ENCODE peak calls at places on chromosomes 2 and 18, in seven cellular contexts. X is KBM-7; S is AG09319; C is activated naive CD8-positive, alpha-beta T cell treated with anti-CD3 and anti-CD28 coated beads, Interleukin-2, amount 50 U/mL, for 24 hours; N is A549; T is endodermal cell; B is iPS DF 19.7. A is an unnamed sample.

GRCh38 chr2:70906439-70907018 is 29.2 kb upstream of the ATP6V1B1 start:
- DNase-seq in N (no peak), C (no peak), X (no peak), B (no peak), S (no peak), T (peak; percentile 47), A (no peak)

GRCh38 chr2:168416555-168416954 is 39.5 kb upstream of the CERS6 start:
- DNase-seq in X (no peak), T (no peak), C (no peak), S (no peak), N (no peak), B (no peak), A (no peak)

GRCh38 chr2:189982777-189983394 is 79.6 kb downstream of the MSTN start:
- DNase-seq in X (peak; percentile 48), B (peak; percentile 3), T (peak; percentile 64), S (no peak), C (no peak), N (peak; percentile 32), A (no peak)

GRCh38 chr18:58313491-58314032 is 269.5 kb downstream of the NEDD4L start:
- DNase-seq in X (no peak), S (no peak), N (no peak), C (no peak), T (no peak), B (no peak), A (no peak)

GRCh38 chr2:80896576-80896975 is 592.0 kb upstream of the LRRTM1 start:
- DNase-seq in S (no peak), T (peak; percentile 55), B (no peak), C (no peak), X (no peak), N (no peak), A (no peak)

GRCh38 chr2:133266926-133267590 is 301.2 kb downstream of the NCKAP5 start:
- DNase-seq in X (no peak), B (no peak), S (no peak), N (peak; percentile 51), C (no peak), T (peak; percentile 66), A (no peak)

GRCh38 chr2:111091811-111092211 is 28.9 kb upstream of the BCL2L11 start:
- DNase-seq in B (no peak), S (no peak), X (no peak), N (no peak), C (no peak), T (no peak), A (no peak)

GRCh38 chr2:205170399-205170798 is 511.9 kb upstream of the NRP2 start:
- DNase-seq in T (no peak), C (no peak), X (no peak), B (no peak), S (no peak), N (no peak), A (no peak)

GRCh38 chr18:26415041-26415440 is 133.3 kb downstream of the KCTD1 start:
- DNase-seq in X (no peak), C (no peak), B (no peak), T (no peak), S (no peak), N (no peak), A (no peak)

GRCh38 chr2:219829968-219830738 is 202.7 kb downstream of the SLC4A3 start:
- DNase-seq in C (no peak), S (no peak), T (peak; percentile 17), X (no peak), B (no peak), N (no peak), A (no peak)

GRCh38 chr2:19738707-19739106 is 163.1 kb downstream of the TTC32 start:
- DNase-seq in N (no peak), C (no peak), B (no peak), T (no peak), S (peak; percentile 48), X (no peak), A (no peak)

GRCh38 chr18:37846996-37847395 is 281.4 kb upstream of the CELF4 start:
- DNase-seq in T (peak; percentile 55), B (no peak), S (no peak), N (no peak), C (no peak), X (no peak), A (no peak)

GRCh38 chr18:45412577-45412976 is 202.7 kb upstream of the SLC14A2 start:
- DNase-seq in X (no peak), B (no peak), N (no peak), T (peak; percentile 60), S (no peak), C (no peak), A (no peak)

GRCh38 chr18:79926306-79926705 is 25.1 kb downstream of the SLC66A2 start:
- DNase-seq in C (no peak), B (no peak), T (peak; percentile 39), N (no peak), S (no peak), X (no peak), A (no peak)

GRCh38 chr2:15154289-15154688 is 406.8 kb downstream of the NBAS start:
- DNase-seq in C (no peak), B (no peak), T (no peak), X (no peak), N (no peak), S (no peak), A (no peak)

GRCh38 chr2:121501070-121501469 is 29.6 kb upstream of the RNU4ATAC start:
- DNase-seq in S (no peak), N (no peak), C (no peak), B (no peak), T (no peak), X (no peak), A (no peak)

GRCh38 chr2:5691659-5692529 is at the start of gene SOX11:
- DNase-seq in N (no peak), T (peak; percentile 97), C (peak; percentile 3), B (no peak), S (no peak), X (no peak), A (peak; percentile 86)

GRCh38 chr2:8573234-8573941 is 108.5 kb upstream of the ID2 start:
- DNase-seq in B (no peak), S (no peak), T (no peak), N (no peak), C (no peak), X (no peak), A (no peak)

GRCh38 chr2:100893753-100894530 is 74.0 kb downstream of the NPAS2 start:
- DNase-seq in B (no peak), C (no peak), N (peak; percentile 96), X (no peak), S (no peak), T (peak; percentile 44), A (no peak)

GRCh38 chr2:199685669-199686068 is 165.3 kb downstream of the FTCDNL1 start:
- DNase-seq in S (no peak), X (no peak), C (no peak), N (no peak), B (no peak), T (no peak), A (no peak)

GRCh38 chr2:158482594-158482993 is 25.8 kb downstream of the PKP4 start:
- DNase-seq in S (no peak), B (no peak), N (no peak), C (no peak), X (no peak), T (no peak), A (no peak)

GRCh38 chr2:76870011-76870410 is 652.2 kb downstream of the LRRTM4 start:
- DNase-seq in C (no peak), B (no peak), N (no peak), S (no peak), T (no peak), X (no peak), A (no peak)

GRCh38 chr2:233262562-233262961 is 11.1 kb downstream of the ATG16L1 start:
- DNase-seq in X (no peak), C (no peak), T (no peak), S (no peak), N (no peak), B (no peak), A (no peak)

GRCh38 chr2:117771969-117772630 is 42.4 kb upstream of the DDX18 start:
- DNase-seq in C (no peak), X (peak; percentile 51), B (no peak), N (peak; percentile 38), T (no peak), S (peak; percentile 7), A (no peak)

GRCh38 chr2:46974659-46975058 is 59.1 kb upstream of the MCFD2 start:
- DNase-seq in T (no peak), X (no peak), C (no peak), S (no peak), N (no peak), B (no peak), A (no peak)

GRCh38 chr2:131034122-131035051 is 58.9 kb downstream of the FAM168B start:
- DNase-seq in X (no peak), B (no peak), S (no peak), T (peak; percentile 82), C (peak; percentile 43), N (no peak), A (no peak)

GRCh38 chr2:200077838-200078237 is 122.5 kb downstream of the MAIP1 start:
- DNase-seq in C (no peak), S (no peak), B (no peak), T (no peak), X (no peak), N (no peak), A (peak; percentile 58)

GRCh38 chr18:22674300-22674699 is 256.6 kb upstream of the CTAGE1 start:
- DNase-seq in X (no peak), N (peak; percentile 70), S (peak; percentile 51), T (no peak), B (no peak), C (no peak), A (peak; percentile 63)

GRCh38 chr2:159904127-159904564 is 106.1 kb upstream of the CD302 start:
- DNase-seq in B (no peak), S (no peak), C (peak; percentile 63), N (no peak), X (no peak), T (no peak), A (no peak)

GRCh38 chr18:2898131-2898640 is 51.4 kb downstream of the EMILIN2 start:
- DNase-seq in B (no peak), N (no peak), T (peak; percentile 68), S (no peak), X (peak; percentile 82), C (no peak), A (no peak)